ENCODE peak calls at places on chromosome 11, in seven cellular contexts. Q, R, X, M, V, U and G are unnamed samples.

GRCh38 chr11:12170984-12171383 is 60.6 kb downstream of the MICAL2 start:
- DNase-seq in Q (no peak), R (no peak), X (peak; percentile 98), M (no peak), V (no peak), U (no peak), G (peak; percentile 89)

GRCh38 chr11:108115495-108116140 is 5.7 kb upstream of the ACAT1 start:
- DNase-seq in Q (no peak), R (peak; percentile 24), X (peak; percentile 95), M (no peak), V (peak; percentile 70), U (peak; percentile 86), G (peak; percentile 85)

GRCh38 chr11:67439321-67440228 is 2.1 kb upstream of the PTPRCAP start:
- DNase-seq in Q (no peak), R (peak; percentile 53), X (no peak), M (no peak), V (no peak), U (peak; percentile 20), G (no peak)

GRCh38 chr11:3905080-3905953 is 49.9 kb downstream of the STIM1 start:
- DNase-seq in Q (peak; percentile 62), R (peak; percentile 62), X (peak; percentile 84), M (no peak), V (peak; percentile 44), U (peak; percentile 86), G (no peak)

GRCh38 chr11:47408598-47409439 is 429 bp downstream of the SLC39A13 start:
- DNase-seq in Q (peak; percentile 65), R (peak; percentile 35), X (peak; percentile 78), M (no peak), V (peak; percentile 38), U (peak; percentile 76), G (peak; percentile 31)

GRCh38 chr11:104830508-104830907 is 67.8 kb downstream of the CASP12 start:
- DNase-seq in Q (no peak), R (no peak), X (no peak), M (no peak), V (no peak), U (no peak), G (no peak)

GRCh38 chr11:121451982-121452608 is at the start of gene SORL1:
- DNase-seq in Q (no peak), R (peak; percentile 55), X (peak; percentile 22), M (peak; percentile 78), V (peak; percentile 88), U (peak; percentile 38), G (no peak)

GRCh38 chr11:1202776-1203504 is 19.9 kb upstream of the MUC5B start:
- DNase-seq in Q (no peak), R (peak; percentile 89), X (peak; percentile 20), M (peak; percentile 46), V (peak; percentile 81), U (no peak), G (no peak)

GRCh38 chr11:132125855-132126841 is 755.7 kb downstream of the NTM start:
- DNase-seq in Q (no peak), R (no peak), X (peak; percentile 51), M (no peak), V (peak; percentile 24), U (no peak), G (no peak)

GRCh38 chr11:132131051-132131450 is 760.6 kb downstream of the NTM start:
- DNase-seq in Q (no peak), R (no peak), X (no peak), M (no peak), V (no peak), U (no peak), G (no peak)

GRCh38 chr11:132123854-132124835 is 753.7 kb downstream of the NTM start:
- DNase-seq in Q (no peak), R (no peak), X (no peak), M (peak; percentile 25), V (no peak), U (no peak), G (no peak)

GRCh38 chr11:132123449-132123848 is 753.0 kb downstream of the NTM start:
- DNase-seq in Q (no peak), R (no peak), X (no peak), M (no peak), V (no peak), U (no peak), G (no peak)

GRCh38 chr11:132126973-132127900 is 756.8 kb downstream of the NTM start:
- DNase-seq in Q (no peak), R (no peak), X (peak; percentile 98), M (no peak), V (peak; percentile 64), U (peak; percentile 59), G (peak; percentile 95)
- TF ChIP-seq CTCF in Q (peak; percentile 46), R (no peak), X (peak; percentile 83), M (peak; percentile 43), V (no peak), U (peak; percentile 44), G (peak; percentile 87)

DNA sequence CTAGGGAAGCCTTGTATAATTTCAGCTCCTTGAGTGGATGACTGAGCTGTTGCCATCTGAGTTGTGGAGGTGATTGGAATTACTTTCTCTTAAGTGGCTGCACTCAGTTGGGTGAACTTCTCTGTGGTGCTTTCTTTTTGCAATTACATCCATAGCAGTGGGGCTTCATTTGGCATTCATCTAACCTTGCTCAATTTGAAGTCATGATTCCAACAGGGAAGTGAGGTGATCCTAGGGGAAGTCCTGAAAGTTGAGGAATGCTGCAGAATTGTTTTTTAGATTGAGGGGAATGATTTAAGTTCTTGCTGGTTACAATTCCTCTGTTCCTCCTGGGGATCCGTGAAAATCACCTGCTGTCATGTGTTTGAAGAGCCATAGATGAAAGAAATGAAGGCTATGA is 39.6 kb downstream of the ARHGAP42 start:
- DNase-seq in Q (no peak), R (no peak), X (no peak), M (no peak), V (no peak), U (no peak), G (no peak)
- H3K4me3 ChIP-seq in Q (no peak overlapping the region), R (no peak overlapping the region), X (no peak overlapping the region), M (no peak overlapping the region), V (no peak overlapping the region), U (no peak overlapping the region), G (no peak overlapping the region)

GRCh38 chr11:10511046-10511711 is 29.8 kb downstream of the RNF141 start:
- DNase-seq in Q (no peak), R (no peak), X (no peak), M (no peak), V (no peak), U (no peak), G (no peak)

GRCh38 chr11:10514713-10515112 is 26.3 kb downstream of the RNF141 start:
- DNase-seq in Q (no peak), R (no peak), X (peak; percentile 17), M (no peak), V (no peak), U (no peak), G (no peak)

GRCh38 chr11:10518123-10518522 is 22.9 kb downstream of the RNF141 start:
- DNase-seq in Q (peak; percentile 45), R (no peak), X (no peak), M (no peak), V (no peak), U (peak; percentile 95), G (no peak)

GRCh38 chr11:10515418-10515817 is 25.6 kb downstream of the RNF141 start:
- DNase-seq in Q (no peak), R (no peak), X (no peak), M (no peak), V (no peak), U (no peak), G (no peak)

DNA sequence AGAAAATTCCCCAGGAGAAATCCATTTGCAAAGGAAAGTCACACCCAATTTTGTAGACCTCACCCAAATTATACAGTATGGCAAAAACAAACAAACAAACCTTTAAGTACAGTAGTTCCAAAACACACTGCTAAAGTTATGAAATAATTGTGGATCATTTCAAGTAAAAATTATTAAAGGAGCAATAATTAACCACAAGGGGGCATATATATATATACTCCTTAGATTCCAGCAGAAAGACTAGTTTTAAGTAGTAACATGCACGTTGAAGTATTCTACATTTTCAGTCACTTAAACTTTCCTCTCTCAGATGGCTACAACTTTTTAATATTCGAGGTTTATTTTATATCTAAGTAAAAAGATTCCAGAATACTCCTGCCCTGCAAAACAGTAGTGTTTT is 26.8 kb downstream of the RNF141 start:
- DNase-seq in Q (no peak), R (no peak), X (peak; percentile 56), M (no peak), V (no peak), U (peak; percentile 48), G (no peak)
- TF ChIP-seq CTCF in Q (no peak), R (peak; percentile 51), X (peak; percentile 39), M (no peak), V (no peak), U (no peak), G (no peak)

DNA sequence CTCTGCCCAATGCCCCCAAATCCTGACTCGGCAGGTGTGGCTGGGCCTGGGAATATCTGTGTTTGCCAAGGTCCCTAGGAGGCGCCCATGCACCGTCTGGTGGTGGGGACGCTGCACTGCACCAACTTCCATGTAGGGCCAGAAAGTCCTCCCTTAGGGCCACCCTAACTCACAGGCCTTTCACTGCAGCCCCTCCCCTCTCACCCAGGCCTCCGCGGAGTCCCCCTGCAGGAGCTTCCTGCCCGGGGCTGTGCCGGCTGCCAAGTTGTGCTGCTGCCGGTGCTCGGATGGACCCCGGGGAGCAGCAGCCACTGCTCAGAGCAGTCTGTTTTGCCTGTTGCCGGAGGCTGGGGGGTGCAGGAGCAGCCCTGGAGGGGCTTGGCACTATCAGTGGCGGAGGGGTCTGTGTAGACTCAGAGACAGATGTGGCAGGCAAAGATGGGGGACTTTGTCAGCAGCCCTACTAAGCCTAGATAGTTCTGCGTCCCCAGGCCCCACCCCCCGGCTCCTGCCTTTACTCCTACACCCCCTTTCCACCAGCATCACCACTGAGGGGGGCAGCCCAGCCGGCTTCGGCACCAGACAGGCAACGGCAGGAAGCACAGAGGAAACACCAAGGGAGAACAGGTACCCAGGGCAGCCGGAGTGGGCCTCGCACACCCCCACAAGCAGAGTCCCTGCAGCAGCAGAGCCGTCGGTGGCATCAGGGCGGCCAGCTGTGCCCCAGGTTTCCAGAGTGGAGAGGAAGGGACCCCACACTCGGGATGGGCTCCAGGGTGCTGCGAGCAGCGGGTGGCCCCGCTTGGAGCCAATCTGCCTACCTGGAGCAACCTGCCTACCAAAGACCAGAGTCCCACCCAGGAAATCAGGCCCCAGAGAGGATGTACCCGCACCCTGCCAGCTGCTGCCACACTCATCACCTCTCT is 124.3 kb downstream of the TRIM29 start:
- DNase-seq in Q (peak; percentile 1), R (peak; percentile 61), X (peak; percentile 22), M (peak; percentile 13), V (peak; percentile 78), U (peak; percentile 46), G (no peak)
- H3K4me3 ChIP-seq in Q (no peak overlapping the region), R (no peak overlapping the region), X (no peak overlapping the region), M (no peak overlapping the region), V (no peak overlapping the region), U (no peak overlapping the region), G (no peak overlapping the region)